ENCODE peak calls at places on chromosomes 4 and X, in ten cellular contexts. One of them, this sample, is unnamed. For H3K27me3 and H3K4me1, the result is how much of the 10 kb centered on the place peaks cover.

GRCh38 chrX:110383414-110383813 is 24.8 kb downstream of the RTL9 start:
- DNase-seq in neuronal stem cell: no peak
- DNase-seq in transverse colon: no peak
- DNase-seq in lung: no peak
- DNase-seq in Panc1: no peak
- DNase-seq in mammary epithelial cell: peak
- DNase-seq in RWPE2: no peak
- DNase-seq in GM23248: peak
- DNase-seq in cardiac muscle cell: peak
- DNase-seq in GM23338: no peak
- DNase-seq in this sample: no peak

GRCh38 chr4:111046811-111047210 is 423.9 kb upstream of the PITX2 start:
- DNase-seq in mammary epithelial cell: no peak
- DNase-seq in RWPE2: no peak
- DNase-seq in GM23248: no peak
- DNase-seq in Panc1: no peak
- DNase-seq in lung: no peak
- DNase-seq in cardiac muscle cell: no peak
- DNase-seq in GM23338: no peak
- DNase-seq in transverse colon: no peak
- DNase-seq in neuronal stem cell: no peak
- DNase-seq in this sample: no peak

GRCh38 chr4:13920901-13921300 is 293.4 kb upstream of the BOD1L1 start:
- DNase-seq in mammary epithelial cell: peak
- DNase-seq in GM23338: peak
- DNase-seq in cardiac muscle cell: peak
- DNase-seq in RWPE2: peak
- DNase-seq in neuronal stem cell: no peak
- DNase-seq in lung: no peak
- DNase-seq in transverse colon: peak
- DNase-seq in GM23248: peak
- DNase-seq in Panc1: peak
- DNase-seq in this sample: no peak

GRCh38 chr4:70765368-70765767 is 43.6 kb downstream of the RUFY3 start:
- DNase-seq in cardiac muscle cell: no peak
- DNase-seq in RWPE2: no peak
- DNase-seq in neuronal stem cell: no peak
- DNase-seq in GM23248: no peak
- DNase-seq in GM23338: no peak
- DNase-seq in transverse colon: no peak
- DNase-seq in Panc1: no peak
- DNase-seq in lung: no peak
- DNase-seq in mammary epithelial cell: no peak
- DNase-seq in this sample: no peak

GRCh38 chr4:142203505-142203904 is 567.1 kb downstream of the IL15 start:
- DNase-seq in GM23248: no peak
- DNase-seq in lung: no peak
- DNase-seq in transverse colon: no peak
- DNase-seq in mammary epithelial cell: no peak
- DNase-seq in RWPE2: no peak
- DNase-seq in GM23338: no peak
- DNase-seq in cardiac muscle cell: no peak
- DNase-seq in Panc1: no peak
- DNase-seq in neuronal stem cell: no peak
- DNase-seq in this sample: no peak

GRCh38 chrX:47562615-47563243 is 1.7 kb downstream of the ARAF start:
- DNase-seq in lung: no peak
- DNase-seq in RWPE2: no peak
- DNase-seq in GM23248: peak
- DNase-seq in cardiac muscle cell: peak
- DNase-seq in GM23338: peak
- DNase-seq in transverse colon: no peak
- DNase-seq in neuronal stem cell: no peak
- DNase-seq in mammary epithelial cell: no peak
- DNase-seq in Panc1: no peak
- DNase-seq in this sample: no peak

GRCh38 chrX:129690435-129690834 is 35.7 kb upstream of the APLN start:
- DNase-seq in GM23248: peak
- DNase-seq in mammary epithelial cell: no peak
- DNase-seq in RWPE2: no peak
- DNase-seq in transverse colon: no peak
- DNase-seq in GM23338: no peak
- DNase-seq in lung: peak
- DNase-seq in neuronal stem cell: no peak
- DNase-seq in cardiac muscle cell: peak
- DNase-seq in Panc1: no peak
- DNase-seq in this sample: no peak

GRCh38 chrX:54817220-54817820 is 9.8 kb downstream of the MAGED2 start:
- DNase-seq in lung: no peak
- DNase-seq in cardiac muscle cell: peak
- DNase-seq in GM23248: no peak
- DNase-seq in mammary epithelial cell: no peak
- DNase-seq in neuronal stem cell: no peak
- DNase-seq in RWPE2: no peak
- DNase-seq in GM23338: no peak
- DNase-seq in transverse colon: no peak
- DNase-seq in Panc1: no peak
- DNase-seq in this sample: peak

GRCh38 chr4:3047464-3048286 is 26.7 kb downstream of the HTT-AS start:
- DNase-seq in RWPE2: no peak
- DNase-seq in lung: peak
- DNase-seq in transverse colon: peak
- DNase-seq in mammary epithelial cell: peak
- DNase-seq in GM23338: peak
- DNase-seq in cardiac muscle cell: peak
- DNase-seq in GM23248: peak
- DNase-seq in Panc1: peak
- DNase-seq in neuronal stem cell: peak
- DNase-seq in this sample: peak

GRCh38 chrX:39532761-39533160 is 565.0 kb downstream of the BCOR start:
- DNase-seq in transverse colon: no peak
- DNase-seq in cardiac muscle cell: no peak
- DNase-seq in GM23338: no peak
- DNase-seq in lung: no peak
- DNase-seq in RWPE2: no peak
- DNase-seq in Panc1: no peak
- DNase-seq in neuronal stem cell: no peak
- DNase-seq in mammary epithelial cell: no peak
- DNase-seq in GM23248: no peak
- DNase-seq in this sample: no peak

GRCh38 chr4:24763631-24764302 is 31.6 kb upstream of the SOD3 start:
- DNase-seq in GM23248: peak
- DNase-seq in Panc1: no peak
- DNase-seq in neuronal stem cell: no peak
- DNase-seq in mammary epithelial cell: peak
- DNase-seq in cardiac muscle cell: peak
- DNase-seq in GM23338: no peak
- DNase-seq in lung: no peak
- DNase-seq in transverse colon: no peak
- DNase-seq in RWPE2: peak
- DNase-seq in this sample: no peak

GRCh38 chrX:2614911-2615310 is 76.2 kb upstream of the CD99 start:
- DNase-seq in Panc1: no peak
- DNase-seq in RWPE2: no peak
- DNase-seq in GM23338: peak
- DNase-seq in transverse colon: no peak
- DNase-seq in GM23248: peak
- DNase-seq in cardiac muscle cell: peak
- DNase-seq in neuronal stem cell: no peak
- DNase-seq in mammary epithelial cell: peak
- DNase-seq in lung: no peak
- DNase-seq in this sample: no peak

GRCh38 chr4:98113005-98113404 is 30.3 kb downstream of the STPG2 start:
- DNase-seq in neuronal stem cell: peak
- DNase-seq in lung: no peak
- DNase-seq in GM23338: peak
- DNase-seq in transverse colon: no peak
- DNase-seq in cardiac muscle cell: peak
- DNase-seq in RWPE2: no peak
- DNase-seq in GM23248: peak
- DNase-seq in mammary epithelial cell: peak
- DNase-seq in Panc1: no peak
- DNase-seq in this sample: peak

GRCh38 chr4:22389240-22389871 is 126.5 kb downstream of the ADGRA3 start:
- DNase-seq in RWPE2: no peak
- DNase-seq in GM23248: peak
- DNase-seq in Panc1: peak
- DNase-seq in mammary epithelial cell: peak
- DNase-seq in cardiac muscle cell: peak
- DNase-seq in lung: no peak
- DNase-seq in neuronal stem cell: peak
- DNase-seq in transverse colon: peak
- DNase-seq in GM23338: peak
- DNase-seq in this sample: peak

GRCh38 chr4:93147524-93148212 is 680.9 kb upstream of the ATOH1 start:
- DNase-seq in Panc1: no peak
- DNase-seq in neuronal stem cell: peak
- DNase-seq in GM23338: peak
- DNase-seq in RWPE2: no peak
- DNase-seq in cardiac muscle cell: no peak
- DNase-seq in transverse colon: no peak
- DNase-seq in mammary epithelial cell: no peak
- DNase-seq in GM23248: no peak
- DNase-seq in lung: no peak
- DNase-seq in this sample: no peak

GRCh38 chrX:17377047-17377692 is 2.2 kb downstream of the NHS start:
- DNase-seq in GM23338: peak
- DNase-seq in Panc1: no peak
- DNase-seq in lung: no peak
- DNase-seq in mammary epithelial cell: peak
- DNase-seq in GM23248: peak
- DNase-seq in neuronal stem cell: peak
- DNase-seq in RWPE2: peak
- DNase-seq in cardiac muscle cell: peak
- DNase-seq in transverse colon: peak
- DNase-seq in this sample: peak

GRCh38 chr4:145552181-145552822 is 66.9 kb upstream of the MMAA start:
- DNase-seq in neuronal stem cell: no peak
- DNase-seq in transverse colon: no peak
- DNase-seq in GM23338: no peak
- DNase-seq in Panc1: no peak
- DNase-seq in lung: no peak
- DNase-seq in RWPE2: no peak
- DNase-seq in cardiac muscle cell: no peak
- DNase-seq in mammary epithelial cell: no peak
- DNase-seq in GM23248: no peak
- DNase-seq in this sample: no peak

GRCh38 chr4:128830906-128831525 is 21.5 kb downstream of the JADE1 start:
- DNase-seq in cardiac muscle cell: peak
- DNase-seq in Panc1: no peak
- DNase-seq in transverse colon: no peak
- DNase-seq in neuronal stem cell: no peak
- DNase-seq in mammary epithelial cell: no peak
- DNase-seq in GM23248: no peak
- DNase-seq in RWPE2: no peak
- DNase-seq in GM23338: no peak
- DNase-seq in lung: no peak
- DNase-seq in this sample: no peak

GRCh38 chr4:7206385-7206784 is 14.0 kb downstream of the SORCS2 start:
- DNase-seq in GM23248: peak
- DNase-seq in cardiac muscle cell: peak
- DNase-seq in mammary epithelial cell: no peak
- DNase-seq in RWPE2: no peak
- DNase-seq in Panc1: no peak
- DNase-seq in transverse colon: no peak
- DNase-seq in lung: no peak
- DNase-seq in GM23338: no peak
- DNase-seq in neuronal stem cell: no peak
- DNase-seq in this sample: peak
- H3K4me3 ChIP-seq in GM23248: peak
- H3K4me3 ChIP-seq in cardiac muscle cell: no peak
- H3K4me3 ChIP-seq in mammary epithelial cell: no peak
- H3K4me3 ChIP-seq in RWPE2: no peak
- H3K4me3 ChIP-seq in Panc1: no peak
- H3K4me3 ChIP-seq in transverse colon: no peak
- H3K4me3 ChIP-seq in lung: no peak
- H3K4me3 ChIP-seq in GM23338: no peak
- H3K4me3 ChIP-seq in neuronal stem cell: no peak
- H3K4me3 ChIP-seq in this sample: no peak

GRCh38 chr4:81454498-81454897 is 17.2 kb downstream of the RASGEF1B start:
- DNase-seq in RWPE2: no peak
- DNase-seq in transverse colon: peak
- DNase-seq in GM23338: no peak
- DNase-seq in cardiac muscle cell: no peak
- DNase-seq in mammary epithelial cell: peak
- DNase-seq in Panc1: no peak
- DNase-seq in lung: no peak
- DNase-seq in GM23248: peak
- DNase-seq in neuronal stem cell: no peak
- DNase-seq in this sample: no peak
- H3K27me3 ChIP-seq in RWPE2: under half
- H3K27me3 ChIP-seq in transverse colon: under half
- H3K27me3 ChIP-seq in GM23338: under half
- H3K27me3 ChIP-seq in cardiac muscle cell: under half
- H3K27me3 ChIP-seq in mammary epithelial cell: under half
- H3K27me3 ChIP-seq in Panc1: under half
- H3K27me3 ChIP-seq in lung: under half
- H3K27me3 ChIP-seq in GM23248: under half
- H3K27me3 ChIP-seq in neuronal stem cell: under half
- H3K27me3 ChIP-seq in this sample: under half

DNA sequence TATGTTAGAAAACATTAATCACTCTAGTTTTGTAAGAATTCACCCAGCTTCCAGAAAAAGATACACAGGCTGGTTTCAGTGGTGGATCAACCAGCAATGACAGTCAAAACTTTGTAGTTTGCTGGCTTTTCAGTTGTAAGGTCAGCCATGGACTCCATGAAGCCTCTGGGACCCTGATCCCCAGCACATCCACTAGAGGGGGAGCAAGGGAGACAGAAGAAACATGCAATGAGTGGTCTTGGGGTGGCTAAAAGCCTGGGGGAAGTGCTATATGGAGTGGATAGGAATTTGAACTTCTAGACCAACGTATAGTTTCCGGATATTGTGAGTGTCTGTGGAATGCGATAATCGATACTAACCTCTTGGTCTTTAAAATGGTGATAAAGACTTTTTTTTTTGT is 72.7 kb downstream of the AFF2 start:
- DNase-seq in mammary epithelial cell: no peak
- DNase-seq in cardiac muscle cell: no peak
- DNase-seq in lung: no peak
- DNase-seq in Panc1: no peak
- DNase-seq in RWPE2: no peak
- DNase-seq in GM23338: peak
- DNase-seq in GM23248: no peak
- DNase-seq in neuronal stem cell: no peak
- DNase-seq in transverse colon: no peak
- DNase-seq in this sample: no peak
- H3K4me1 ChIP-seq in mammary epithelial cell: under half
- H3K4me1 ChIP-seq in cardiac muscle cell: under half
- H3K4me1 ChIP-seq in lung: under half
- H3K4me1 ChIP-seq in Panc1: under half
- H3K4me1 ChIP-seq in RWPE2: under half
- H3K4me1 ChIP-seq in GM23338: under half
- H3K4me1 ChIP-seq in GM23248: under half
- H3K4me1 ChIP-seq in neuronal stem cell: under half
- H3K4me1 ChIP-seq in transverse colon: under half
- H3K4me1 ChIP-seq in this sample: under half

DNA sequence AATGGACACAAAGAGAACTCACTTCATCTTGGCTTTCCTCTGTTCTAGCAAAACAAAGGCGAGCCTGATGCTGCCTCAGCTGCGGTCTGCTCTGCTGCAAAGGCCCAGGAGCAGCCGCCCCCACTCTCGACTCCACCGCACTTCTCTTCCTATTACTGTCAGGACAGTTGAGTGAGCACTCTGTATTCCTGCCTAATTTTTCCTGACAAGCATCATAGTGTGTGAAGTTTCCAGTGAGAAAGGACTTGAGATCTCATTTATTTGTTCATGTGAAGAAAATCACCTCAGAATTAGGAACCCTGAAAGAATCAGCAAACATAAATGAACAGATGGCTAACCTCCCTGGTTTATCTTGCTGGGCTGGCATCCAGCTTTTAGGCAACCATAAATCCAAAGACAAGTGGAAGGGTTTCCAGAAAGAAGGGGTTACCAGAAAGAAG is 15.6 kb downstream of the SCARB2 start:
- DNase-seq in mammary epithelial cell: peak
- DNase-seq in GM23338: no peak
- DNase-seq in lung: no peak
- DNase-seq in cardiac muscle cell: peak
- DNase-seq in Panc1: no peak
- DNase-seq in neuronal stem cell: no peak
- DNase-seq in GM23248: peak
- DNase-seq in transverse colon: peak
- DNase-seq in RWPE2: no peak
- DNase-seq in this sample: peak
- H3K4me3 ChIP-seq in mammary epithelial cell: no peak
- H3K4me3 ChIP-seq in GM23338: no peak
- H3K4me3 ChIP-seq in lung: no peak
- H3K4me3 ChIP-seq in cardiac muscle cell: no peak
- H3K4me3 ChIP-seq in Panc1: no peak
- H3K4me3 ChIP-seq in neuronal stem cell: no peak
- H3K4me3 ChIP-seq in GM23248: peak
- H3K4me3 ChIP-seq in transverse colon: no peak
- H3K4me3 ChIP-seq in RWPE2: no peak
- H3K4me3 ChIP-seq in this sample: peak

This sample was measured in BE2C.